ENCODE peak calls at places on chromosomes 13 and 19, in seven cellular contexts. X is neuronal stem cell, Z is mesenchymal stem cell, G is mesendoderm, Y is IMR-90, O is H9, J is trophoblast cell. C is an unnamed sample.

GRCh38 chr13:75566658-75567057 is 17.1 kb downstream of the UCHL3 start:
- DNase-seq in X (no peak), O (no peak), Z (peak; percentile 49), G (no peak), J (peak; percentile 28), Y (peak; percentile 71), C (no peak)

GRCh38 chr13:75507027-75508001 is 25.3 kb upstream of the TBC1D4 start:
- DNase-seq in J (no peak), G (no peak), Y (no peak), X (no peak), O (no peak), Z (no peak), C (no peak)

GRCh38 chr19:18023596-18024212 is 15.7 kb downstream of the ARRDC2 start:
- DNase-seq in Y (no peak), J (peak; percentile 25), O (no peak), G (no peak), Z (peak; percentile 85), X (no peak), C (no peak)

GRCh38 chr19:1528596-1529429 is 4.9 kb downstream of the PLK5 start:
- DNase-seq in Y (no peak), Z (no peak), X (no peak), G (no peak), J (no peak), O (no peak), C (no peak)

GRCh38 chr13:43546260-43546659 is 240.5 kb downstream of the ENOX1 start:
- DNase-seq in Y (no peak), G (peak; percentile 59), Z (no peak), X (no peak), O (no peak), J (no peak), C (no peak)

GRCh38 chr13:21022694-21023325 is 38.6 kb downstream of the LATS2 start:
- DNase-seq in J (no peak), X (no peak), O (no peak), Z (no peak), G (no peak), Y (no peak), C (no peak)

GRCh38 chr13:98370806-98371553 is 193.9 kb upstream of the RNF113B start:
- DNase-seq in Z (peak; percentile 94), G (no peak), X (no peak), Y (peak; percentile 97), J (peak; percentile 58), O (no peak), C (peak; percentile 45)

GRCh38 chr13:109157275-109157674 is 527.9 kb downstream of the MYO16 start:
- DNase-seq in G (peak; percentile 82), J (peak; percentile 40), Z (no peak), O (peak; percentile 50), Y (no peak), X (no peak), C (no peak)

GRCh38 chr19:6235031-6235951 is 44.5 kb downstream of the MLLT1 start:
- DNase-seq in O (no peak), G (no peak), Z (no peak), J (no peak), X (no peak), Y (no peak), C (no peak)

GRCh38 chr13:50310734-50311133 is 295.5 kb downstream of the KCNRG start:
- DNase-seq in Z (no peak), G (no peak), X (no peak), J (no peak), Y (no peak), O (no peak), C (no peak)

GRCh38 chr13:86585826-86586225 is 786.6 kb upstream of the SLITRK6 start:
- DNase-seq in Z (peak; percentile 81), G (no peak), Y (peak; percentile 93), O (no peak), J (no peak), X (no peak), C (no peak)

GRCh38 chr19:32303193-32303592 is 42.2 kb upstream of the ZNF507 start:
- DNase-seq in Y (no peak), J (no peak), O (no peak), G (no peak), X (no peak), Z (no peak), C (no peak)

GRCh38 chr13:109151255-109151654 is 521.8 kb downstream of the MYO16 start:
- DNase-seq in G (no peak), J (no peak), Z (peak; percentile 43), O (no peak), Y (no peak), X (no peak), C (no peak)

GRCh38 chr13:109770436-109770835 is 15.9 kb downstream of the IRS2 start:
- DNase-seq in X (no peak), J (no peak), Y (no peak), O (no peak), Z (no peak), G (no peak), C (no peak)

GRCh38 chr13:113763254-113763653 is 4.2 kb downstream of the TMEM255B start:
- DNase-seq in J (no peak), Z (no peak), G (no peak), O (no peak), X (no peak), Y (no peak), C (no peak)

GRCh38 chr19:34365463-34366401 is 736 bp downstream of the GPI start:
- DNase-seq in J (peak; percentile 26), Z (peak; percentile 54), Y (peak; percentile 32), O (peak; percentile 36), G (peak; percentile 51), X (no peak), C (no peak)

GRCh38 chr13:102255409-102255808 is 146.4 kb downstream of the FGF14 start:
- DNase-seq in J (no peak), Y (no peak), G (no peak), Z (no peak), X (no peak), O (no peak), C (no peak)

GRCh38 chr13:31227063-31227462 is 27.3 kb downstream of the B3GLCT start:
- DNase-seq in G (no peak), O (no peak), Y (peak; percentile 13), Z (no peak), X (no peak), J (no peak), C (no peak)

GRCh38 chr13:50224534-50224933 is 209.3 kb downstream of the KCNRG start:
- DNase-seq in G (no peak), O (no peak), Y (peak; percentile 51), X (no peak), J (peak; percentile 48), Z (no peak), C (no peak)

GRCh38 chr19:48629599-48630288 is 7.4 kb downstream of the DBP start:
- DNase-seq in O (peak; percentile 99), G (peak; percentile 97), Y (no peak), X (peak; percentile 83), J (peak; percentile 87), Z (peak; percentile 71), C (peak; percentile 97)

GRCh38 chr13:80497978-80498377 is 157.1 kb upstream of the SPRY2 start:
- DNase-seq in Y (no peak), Z (no peak), O (no peak), X (no peak), G (no peak), J (no peak), C (no peak)

GRCh38 chr13:80504453-80504852 is 163.5 kb upstream of the SPRY2 start:
- DNase-seq in Y (no peak), G (no peak), Z (no peak), O (no peak), J (no peak), X (no peak), C (no peak)

GRCh38 chr13:80498433-80498832 is 157.5 kb upstream of the SPRY2 start:
- DNase-seq in G (no peak), O (no peak), Y (no peak), J (no peak), X (no peak), Z (no peak), C (no peak)

GRCh38 chr13:80499536-80500280 is 158.8 kb upstream of the SPRY2 start:
- DNase-seq in J (no peak), X (no peak), Z (no peak), O (no peak), G (no peak), Y (no peak), C (no peak)

GRCh38 chr13:80502359-80502758 is 161.4 kb upstream of the SPRY2 start:
- DNase-seq in J (no peak), G (no peak), X (no peak), Z (no peak), Y (no peak), O (no peak), C (no peak)
- H3K23ac ChIP-seq in J (no peak overlapping the region), G (no peak overlapping the region), X (no peak overlapping the region), Z (no peak overlapping the region), Y (no peak overlapping the region), O (no peak overlapping the region), C (no peak overlapping the region)

DNA sequence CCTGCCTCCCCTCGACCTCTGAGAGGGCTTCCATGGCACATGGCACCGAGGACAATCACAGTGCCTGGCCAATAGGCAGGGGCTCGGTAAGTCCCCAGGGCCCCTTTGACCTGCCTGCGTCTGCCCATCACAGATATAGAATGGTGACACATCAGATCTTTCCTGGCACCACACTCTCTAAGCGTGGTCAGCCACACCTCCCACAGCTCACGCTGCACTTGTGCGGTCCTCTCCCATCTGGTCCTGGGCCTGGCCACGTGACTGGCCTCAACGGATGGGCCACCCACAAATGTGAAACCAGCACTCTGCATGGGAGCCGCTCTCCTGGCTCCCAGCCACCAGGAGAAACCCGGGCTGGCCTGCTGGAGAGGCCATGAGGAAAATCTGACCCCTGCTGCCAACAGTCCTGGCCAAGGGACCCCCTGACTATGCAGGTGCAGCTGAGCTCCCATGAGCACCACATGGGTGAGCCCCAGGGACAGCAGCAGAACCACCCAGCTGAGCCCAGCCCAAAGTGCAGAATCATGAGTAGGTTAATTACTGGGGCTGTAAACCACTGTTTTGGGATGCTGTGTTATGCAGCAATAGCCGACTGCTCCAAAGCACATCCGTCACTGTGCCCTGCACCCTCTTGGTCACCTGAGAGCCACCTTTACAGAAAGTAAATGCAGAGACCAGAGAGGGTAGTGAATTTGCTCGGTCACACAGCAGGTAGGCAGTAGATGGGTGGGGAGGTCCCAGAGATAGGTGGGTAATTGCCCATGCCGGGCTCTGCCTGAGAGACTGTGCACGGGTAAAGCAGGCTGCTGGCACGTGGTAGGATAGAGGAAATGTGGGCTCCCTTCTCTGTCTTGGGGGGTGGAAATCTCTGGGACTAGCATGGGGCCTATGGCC is 9.7 kb upstream of the MEF2B start:
- DNase-seq in X (no peak), J (no peak), Z (no peak), Y (no peak), O (no peak), G (no peak), C (no peak)
- H3K23ac ChIP-seq in X (peak overlapping the region; percentile 52), J (no peak overlapping the region), Z (no peak overlapping the region), Y (no peak overlapping the region), O (no peak overlapping the region), G (no peak overlapping the region), C (no peak overlapping the region)

DNA sequence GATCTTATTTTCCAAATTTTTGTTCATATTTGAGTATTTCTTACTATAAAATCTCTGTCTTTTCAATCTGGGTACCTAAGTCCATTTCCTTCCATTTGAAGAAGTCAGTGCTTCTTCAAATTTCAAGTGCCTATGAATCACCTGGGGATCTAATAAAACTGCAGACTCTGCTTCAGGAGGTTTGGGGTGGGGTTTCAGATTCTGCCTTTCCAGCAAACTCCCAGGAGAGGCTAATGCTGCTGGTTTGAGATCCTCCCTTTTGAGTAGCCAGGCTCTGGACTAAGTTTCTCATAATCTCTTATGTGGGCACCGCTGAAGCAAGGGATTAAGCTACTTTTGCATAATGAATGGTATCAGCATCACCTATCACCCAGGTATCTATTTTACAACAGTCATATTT is 242.4 kb downstream of the RGCC start:
- DNase-seq in O (no peak), Z (no peak), G (no peak), Y (no peak), J (no peak), X (no peak), C (no peak)
- H3K23ac ChIP-seq in O (no peak overlapping the region), Z (no peak overlapping the region), G (no peak overlapping the region), Y (no peak overlapping the region), J (no peak overlapping the region), X (no peak overlapping the region), C (no peak overlapping the region)

GRCh38 chr19:19823916-19824315 is 2.4 kb upstream of the ZNF506 start:
- DNase-seq in G (no peak), J (no peak), O (no peak), X (no peak), Y (no peak), Z (no peak), C (no peak)
- H3K23ac ChIP-seq in G (no peak overlapping the region), J (no peak overlapping the region), O (no peak overlapping the region), X (no peak overlapping the region), Y (no peak overlapping the region), Z (no peak overlapping the region), C (no peak overlapping the region)

C was measured in H1.